ENCODE peak calls at places on chromosomes 5 and 9, in four cellular contexts. One of them, this sample, is unnamed.

GRCh38 chr9:75455444-75455921 is 367.2 kb downstream of the OSTF1 start:
- DNase-seq in IMR-90: peak
- DNase-seq in H1: no peak
- DNase-seq in H9: no peak
- DNase-seq in this sample: no peak

GRCh38 chr5:56152437-56152836 is 80.7 kb downstream of the ANKRD55 start:
- DNase-seq in IMR-90: no peak
- DNase-seq in H1: no peak
- DNase-seq in H9: no peak
- DNase-seq in this sample: no peak

GRCh38 chr5:174323878-174324281 is 278.4 kb downstream of the NSG2 start:
- DNase-seq in IMR-90: peak
- DNase-seq in H1: no peak
- DNase-seq in H9: peak
- DNase-seq in this sample: peak

GRCh38 chr5:122908108-122908507 is 62.7 kb downstream of the SNX24 start:
- DNase-seq in IMR-90: no peak
- DNase-seq in H1: no peak
- DNase-seq in H9: no peak
- DNase-seq in this sample: no peak

GRCh38 chr5:145531038-145531734 is 304.0 kb downstream of the PRELID2 start:
- DNase-seq in IMR-90: peak
- DNase-seq in H1: no peak
- DNase-seq in H9: no peak
- DNase-seq in this sample: no peak

GRCh38 chr9:123368481-123369153 is 12.6 kb downstream of the CRB2 start:
- DNase-seq in IMR-90: no peak
- DNase-seq in H1: no peak
- DNase-seq in H9: no peak
- DNase-seq in this sample: no peak

GRCh38 chr5:150160448-150161069 is 4.9 kb upstream of the PDGFRB start:
- DNase-seq in IMR-90: no peak
- DNase-seq in H1: no peak
- DNase-seq in H9: no peak
- DNase-seq in this sample: no peak

GRCh38 chr5:111697215-111697614 is 59.8 kb downstream of the NREP start:
- DNase-seq in IMR-90: no peak
- DNase-seq in H1: no peak
- DNase-seq in H9: no peak
- DNase-seq in this sample: no peak

GRCh38 chr5:151381899-151382298 is 34.5 kb upstream of the SLC36A2 start:
- DNase-seq in IMR-90: no peak
- DNase-seq in H1: no peak
- DNase-seq in H9: no peak
- DNase-seq in this sample: no peak

GRCh38 chr5:172572440-172572839 is 68.6 kb upstream of the NEURL1B start:
- DNase-seq in IMR-90: no peak
- DNase-seq in H1: no peak
- DNase-seq in H9: no peak
- DNase-seq in this sample: no peak

GRCh38 chr5:142866563-142867275 is 96.5 kb downstream of the ARHGAP26 start:
- DNase-seq in IMR-90: peak
- DNase-seq in H1: no peak
- DNase-seq in H9: peak
- DNase-seq in this sample: peak

GRCh38 chr9:115234094-115234493 is 116.1 kb upstream of the TNC start:
- DNase-seq in IMR-90: peak
- DNase-seq in H1: no peak
- DNase-seq in H9: no peak
- DNase-seq in this sample: no peak

GRCh38 chr5:148335259-148335658 is at the start of gene SPINK9:
- DNase-seq in IMR-90: no peak
- DNase-seq in H1: no peak
- DNase-seq in H9: no peak
- DNase-seq in this sample: no peak

GRCh38 chr5:155935723-155936122 is 391.2 kb upstream of the SGCD start:
- DNase-seq in IMR-90: no peak
- DNase-seq in H1: no peak
- DNase-seq in H9: peak
- DNase-seq in this sample: no peak

GRCh38 chr5:27038476-27038875 is at the start of gene CDH9:
- DNase-seq in IMR-90: no peak
- DNase-seq in H1: no peak
- DNase-seq in H9: peak
- DNase-seq in this sample: peak

GRCh38 chr9:91948423-91949292 is 1.4 kb downstream of the ROR2 start:
- DNase-seq in IMR-90: peak
- DNase-seq in H1: no peak
- DNase-seq in H9: peak
- DNase-seq in this sample: peak

GRCh38 chr9:13971415-13971814 is 342.5 kb downstream of the NFIB start:
- DNase-seq in IMR-90: no peak
- DNase-seq in H1: no peak
- DNase-seq in H9: no peak
- DNase-seq in this sample: no peak

GRCh38 chr5:10600629-10601245 is 36.9 kb downstream of the ANKRD33B start:
- DNase-seq in IMR-90: no peak
- DNase-seq in H1: no peak
- DNase-seq in H9: no peak
- DNase-seq in this sample: no peak

GRCh38 chr9:135213566-135213965 is 126.1 kb downstream of the OLFM1 start:
- DNase-seq in IMR-90: no peak
- DNase-seq in H1: no peak
- DNase-seq in H9: no peak
- DNase-seq in this sample: no peak

GRCh38 chr5:125499969-125500368 is 753.5 kb upstream of the ZNF608 start:
- DNase-seq in IMR-90: no peak
- DNase-seq in H1: no peak
- DNase-seq in H9: no peak
- DNase-seq in this sample: no peak

GRCh38 chr9:33443047-33443446 is 4.3 kb downstream of the AQP3 start:
- DNase-seq in IMR-90: peak
- DNase-seq in H1: no peak
- DNase-seq in H9: no peak
- DNase-seq in this sample: no peak

GRCh38 chr5:102998224-102998623 is 121.7 kb downstream of the GIN1 start:
- DNase-seq in IMR-90: peak
- DNase-seq in H1: no peak
- DNase-seq in H9: no peak
- DNase-seq in this sample: no peak

GRCh38 chr9:124040186-124040920 is 28.8 kb downstream of the LHX2 start:
- DNase-seq in IMR-90: peak
- DNase-seq in H1: no peak
- DNase-seq in H9: no peak
- DNase-seq in this sample: no peak

GRCh38 chr5:71973563-71973962 is 133.7 kb upstream of the MAP1B start:
- DNase-seq in IMR-90: no peak
- DNase-seq in H1: no peak
- DNase-seq in H9: no peak
- DNase-seq in this sample: no peak

GRCh38 chr9:35798658-35799366 is 7.4 kb downstream of the NPR2 start:
- DNase-seq in IMR-90: peak
- DNase-seq in H1: no peak
- DNase-seq in H9: no peak
- DNase-seq in this sample: peak

GRCh38 chr5:149015561-149015960 is 47.3 kb downstream of the SH3TC2 start:
- DNase-seq in IMR-90: no peak
- DNase-seq in H1: no peak
- DNase-seq in H9: no peak
- DNase-seq in this sample: no peak

GRCh38 chr5:108345541-108346171 is 36.2 kb downstream of the FBXL17 start:
- DNase-seq in IMR-90: peak
- DNase-seq in H1: no peak
- DNase-seq in H9: no peak
- DNase-seq in this sample: peak

GRCh38 chr5:80982093-80982492 is 21.9 kb downstream of the RASGRF2 start:
- DNase-seq in IMR-90: no peak
- DNase-seq in H1: no peak
- DNase-seq in H9: no peak
- DNase-seq in this sample: no peak
- H3K4ac ChIP-seq in IMR-90: no peak
- H3K4ac ChIP-seq in H1: no peak
- H3K4ac ChIP-seq in H9: no peak
- H3K4ac ChIP-seq in this sample: no peak

DNA sequence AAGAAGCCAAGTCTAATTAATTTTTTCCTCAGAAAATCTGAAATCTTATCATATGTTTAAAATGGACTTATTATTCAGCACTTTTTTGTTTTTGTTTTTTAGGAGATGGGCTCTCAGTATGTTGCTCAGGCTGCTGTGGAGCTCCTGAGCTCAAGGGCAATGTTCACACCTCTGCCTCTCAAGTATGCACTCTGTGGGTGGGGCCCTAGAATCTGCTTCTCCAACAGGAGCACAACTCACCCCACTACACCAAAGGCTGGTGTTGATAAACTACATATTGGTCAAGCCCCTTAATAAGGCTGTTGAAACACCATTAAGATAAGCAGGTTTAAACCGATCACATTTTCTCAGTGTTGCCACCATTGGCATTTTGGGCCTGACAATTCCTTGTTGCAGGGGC is 131.6 kb downstream of the FANCC start:
- DNase-seq in IMR-90: no peak
- DNase-seq in H1: no peak
- DNase-seq in H9: no peak
- DNase-seq in this sample: peak
- H3K18ac ChIP-seq in IMR-90: no peak
- H3K18ac ChIP-seq in H1: no peak
- H3K18ac ChIP-seq in H9: no peak
- H3K18ac ChIP-seq in this sample: no peak

DNA sequence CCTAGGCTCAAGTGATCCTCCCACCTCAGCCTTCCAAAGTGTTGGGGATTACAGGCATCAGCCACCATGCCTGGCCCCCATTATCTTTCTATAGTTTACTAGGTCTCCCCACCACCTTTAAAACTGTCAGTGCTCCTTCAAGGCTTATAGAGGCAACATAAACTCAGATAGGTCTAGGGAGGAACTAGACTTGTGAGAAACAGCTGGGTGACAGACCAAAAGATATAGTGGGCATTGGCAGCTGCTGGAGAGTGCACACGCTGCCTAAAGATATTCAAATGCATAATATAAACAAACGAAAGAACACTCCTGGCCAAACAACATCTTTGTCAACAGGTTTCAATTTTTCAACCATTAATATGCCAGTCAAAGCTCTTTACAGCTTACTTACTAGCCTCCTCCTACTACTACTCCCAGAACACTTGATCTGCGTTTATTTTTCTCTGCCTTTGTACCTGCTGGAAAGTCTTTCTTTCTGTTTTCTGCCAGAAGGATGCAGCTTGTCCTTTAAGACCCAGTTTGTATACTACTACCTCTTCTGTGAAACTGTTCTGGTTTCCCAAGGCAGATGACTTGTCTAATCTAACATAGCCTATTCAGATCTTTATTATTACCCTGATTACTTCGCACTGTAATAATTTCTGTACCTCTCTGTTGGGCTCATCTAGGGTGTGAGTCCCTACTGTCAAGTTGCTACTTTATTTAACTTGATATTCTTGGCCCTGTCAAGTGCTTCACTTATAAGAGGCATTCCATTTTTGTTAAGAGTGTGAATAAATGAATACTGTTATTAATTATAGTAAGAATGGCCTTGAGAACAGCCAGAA is 14.3 kb downstream of the KDM3B start:
- DNase-seq in IMR-90: no peak
- DNase-seq in H1: no peak
- DNase-seq in H9: no peak
- DNase-seq in this sample: no peak
- H4K5ac ChIP-seq in IMR-90: no peak
- H4K5ac ChIP-seq in H1: no peak
- H4K5ac ChIP-seq in H9: no peak
- H4K5ac ChIP-seq in this sample: no peak

GRCh38 chr9:136849960-136850865 is 1.0 kb downstream of the PHPT1 start:
- DNase-seq in IMR-90: no peak
- DNase-seq in H1: no peak
- DNase-seq in H9: no peak
- DNase-seq in this sample: no peak
- H3K4ac ChIP-seq in IMR-90: peak
- H3K4ac ChIP-seq in H1: no peak
- H3K4ac ChIP-seq in H9: no peak
- H3K4ac ChIP-seq in this sample: no peak

GRCh38 chr9:121285835-121286687 is 18.1 kb downstream of the GSN start:
- DNase-seq in IMR-90: peak
- DNase-seq in H1: no peak
- DNase-seq in H9: peak
- DNase-seq in this sample: peak
- H3K18ac ChIP-seq in IMR-90: peak
- H3K18ac ChIP-seq in H1: peak
- H3K18ac ChIP-seq in H9: no peak
- H3K18ac ChIP-seq in this sample: peak

GRCh38 chr5:177142029-177142681 is 8.6 kb downstream of the NSD1 start:
- DNase-seq in IMR-90: peak
- DNase-seq in H1: no peak
- DNase-seq in H9: no peak
- DNase-seq in this sample: peak

GRCh38 chr5:177141496-177141895 is 7.9 kb downstream of the NSD1 start:
- DNase-seq in IMR-90: no peak
- DNase-seq in H1: no peak
- DNase-seq in H9: no peak
- DNase-seq in this sample: no peak

GRCh38 chr5:177142778-177143177 is 9.2 kb downstream of the NSD1 start:
- DNase-seq in IMR-90: no peak
- DNase-seq in H1: no peak
- DNase-seq in H9: no peak
- DNase-seq in this sample: no peak

GRCh38 chr5:177147239-177147638 is 13.7 kb downstream of the NSD1 start:
- DNase-seq in IMR-90: peak
- DNase-seq in H1: no peak
- DNase-seq in H9: no peak
- DNase-seq in this sample: no peak
- H4K5ac ChIP-seq in IMR-90: no peak
- H4K5ac ChIP-seq in H1: no peak
- H4K5ac ChIP-seq in H9: no peak
- H4K5ac ChIP-seq in this sample: no peak

GRCh38 chr5:132489871-132490483 is 596 bp downstream of the IRF1 start:
- DNase-seq in IMR-90: peak
- DNase-seq in H1: no peak
- DNase-seq in H9: peak
- DNase-seq in this sample: no peak
- H3K4ac ChIP-seq in IMR-90: peak
- H3K4ac ChIP-seq in H1: no peak
- H3K4ac ChIP-seq in H9: no peak
- H3K4ac ChIP-seq in this sample: peak

GRCh38 chr5:66143473-66144073 is 527 bp upstream of the SREK1 start:
- DNase-seq in IMR-90: no peak
- DNase-seq in H1: no peak
- DNase-seq in H9: no peak
- DNase-seq in this sample: peak

GRCh38 chr5:66145737-66146136 is 1.6 kb downstream of the SREK1 start:
- DNase-seq in IMR-90: no peak
- DNase-seq in H1: no peak
- DNase-seq in H9: no peak
- DNase-seq in this sample: no peak

GRCh38 chr5:66142417-66142816 is 1.7 kb upstream of the SREK1 start:
- DNase-seq in IMR-90: no peak
- DNase-seq in H1: no peak
- DNase-seq in H9: no peak
- DNase-seq in this sample: no peak

GRCh38 chr5:66144799-66145390 is 795 bp downstream of the SREK1 start:
- DNase-seq in IMR-90: no peak
- DNase-seq in H1: no peak
- DNase-seq in H9: no peak
- DNase-seq in this sample: no peak

GRCh38 chr5:66144074-66144798 is at the start of gene SREK1:
- DNase-seq in IMR-90: peak
- DNase-seq in H1: peak
- DNase-seq in H9: peak
- DNase-seq in this sample: peak
- H3K18ac ChIP-seq in IMR-90: peak
- H3K18ac ChIP-seq in H1: peak
- H3K18ac ChIP-seq in H9: peak
- H3K18ac ChIP-seq in this sample: peak

This sample was measured in mesendoderm.